ENCODE peak calls at places on chromosome 10, in ten cellular contexts. J, X, D, U, L, S, A, H, E and W are unnamed samples.

GRCh38 chr10:71621263-71621751 is 98.3 kb downstream of the C10orf105 start:
- DNase-seq in J (no peak), X (no peak), D (peak; percentile 52), U (no peak), L (peak; percentile 15), S (no peak), A (no peak), H (no peak), E (no peak), W (peak; percentile 69)

GRCh38 chr10:122421054-122421625 is 33.3 kb upstream of the ARMS2 start:
- DNase-seq in J (no peak), X (no peak), D (no peak), U (no peak), L (no peak), S (no peak), A (no peak), H (no peak), E (no peak), W (no peak)

GRCh38 chr10:21273400-21273968 is 252.0 kb downstream of the SKIDA1 start:
- DNase-seq in J (no peak), X (no peak), D (no peak), U (no peak), L (peak; percentile 26), S (no peak), A (no peak), H (no peak), E (no peak), W (no peak)

GRCh38 chr10:660413-660979 is 29.0 kb downstream of the DIP2C start:
- DNase-seq in J (no peak), X (no peak), D (no peak), U (no peak), L (no peak), S (peak; percentile 18), A (no peak), H (no peak), E (no peak), W (no peak)

GRCh38 chr10:84541289-84541637 is 212.9 kb downstream of the CCSER2 start:
- DNase-seq in J (no peak), X (no peak), D (no peak), U (no peak), L (peak; percentile 13), S (no peak), A (no peak), H (no peak), E (no peak), W (no peak)

GRCh38 chr10:71726673-71727428 is 7.3 kb upstream of the C10orf105 start:
- DNase-seq in J (no peak), X (peak; percentile 15), D (no peak), U (no peak), L (no peak), S (no peak), A (no peak), H (no peak), E (no peak), W (no peak)

GRCh38 chr10:47364911-47365310 is 16.7 kb downstream of the RBP3 start:
- DNase-seq in J (no peak), X (no peak), D (no peak), U (no peak), L (no peak), S (no peak), A (no peak), H (no peak), E (no peak), W (no peak)

GRCh38 chr10:98262571-98262970 is 5.4 kb downstream of the LOXL4 start:
- DNase-seq in J (peak; percentile 76), X (no peak), D (peak; percentile 77), U (peak; percentile 3), L (peak; percentile 62), S (no peak), A (peak; percentile 26), H (no peak), E (no peak), W (no peak)

GRCh38 chr10:133277993-133278576 is 1.4 kb upstream of the ADAM8 start:
- DNase-seq in J (no peak), X (no peak), D (no peak), U (no peak), L (no peak), S (no peak), A (no peak), H (no peak), E (no peak), W (no peak)

GRCh38 chr10:110527731-110528171 is 30.0 kb downstream of the DUSP5 start:
- DNase-seq in J (no peak), X (no peak), D (no peak), U (no peak), L (peak; percentile 41), S (no peak), A (no peak), H (no peak), E (no peak), W (peak; percentile 59)

GRCh38 chr10:707861-708260 is 18.4 kb upstream of the DIP2C start:
- DNase-seq in J (no peak), X (no peak), D (no peak), U (no peak), L (no peak), S (no peak), A (no peak), H (no peak), E (no peak), W (no peak)

GRCh38 chr10:102408728-102409603 is 9.6 kb downstream of the PSD start:
- DNase-seq in J (no peak), X (no peak), D (no peak), U (no peak), L (no peak), S (no peak), A (no peak), H (no peak), E (no peak), W (no peak)

GRCh38 chr10:76397210-76397881 is 965.9 kb downstream of the LRMDA start:
- DNase-seq in J (no peak), X (no peak), D (peak; percentile 29), U (no peak), L (peak; percentile 91), S (no peak), A (no peak), H (peak; percentile 31), E (no peak), W (no peak)

GRCh38 chr10:11330383-11331020 is 280.9 kb downstream of the USP6NL start:
- DNase-seq in J (no peak), X (no peak), D (no peak), U (no peak), L (peak; percentile 8), S (no peak), A (peak; percentile 51), H (no peak), E (no peak), W (no peak)

GRCh38 chr10:19417740-19418139 is 369.1 kb downstream of the MALRD1 start:
- DNase-seq in J (no peak), X (no peak), D (no peak), U (no peak), L (no peak), S (no peak), A (no peak), H (no peak), E (no peak), W (no peak)

GRCh38 chr10:132938472-132939329 is 3.7 kb downstream of the CFAP46 start:
- DNase-seq in J (no peak), X (no peak), D (no peak), U (no peak), L (no peak), S (no peak), A (no peak), H (no peak), E (no peak), W (no peak)

GRCh38 chr10:58457761-58458616 is 54.7 kb upstream of the BICC1 start:
- DNase-seq in J (no peak), X (no peak), D (peak; percentile 26), U (peak; percentile 57), L (peak; percentile 59), S (no peak), A (peak; percentile 65), H (peak; percentile 98), E (peak; percentile 93), W (peak; percentile 68)

GRCh38 chr10:80996615-80997193 is 459.0 kb downstream of the SH2D4B start:
- DNase-seq in J (no peak), X (no peak), D (no peak), U (no peak), L (no peak), S (no peak), A (no peak), H (no peak), E (no peak), W (peak; percentile 24)

GRCh38 chr10:108848016-108848415 is 1075.3 kb downstream of the XPNPEP1 start:
- DNase-seq in J (no peak), X (no peak), D (no peak), U (no peak), L (no peak), S (no peak), A (no peak), H (no peak), E (no peak), W (no peak)

GRCh38 chr10:121696854-121697253 is 98.6 kb upstream of the FGFR2 start:
- DNase-seq in J (no peak), X (no peak), D (no peak), U (no peak), L (peak; percentile 10), S (no peak), A (no peak), H (no peak), E (no peak), W (no peak)

GRCh38 chr10:130721971-130722370 is 585.8 kb downstream of the GLRX3 start:
- DNase-seq in J (no peak), X (no peak), D (no peak), U (no peak), L (no peak), S (no peak), A (no peak), H (no peak), E (no peak), W (no peak)

GRCh38 chr10:68088744-68089143 is 13.7 kb upstream of the HERC4 start:
- DNase-seq in J (no peak), X (no peak), D (no peak), U (no peak), L (peak; percentile 68), S (no peak), A (no peak), H (no peak), E (no peak), W (no peak)

GRCh38 chr10:88168171-88169036 is 305.0 kb downstream of the PTEN start:
- DNase-seq in J (no peak), X (no peak), D (no peak), U (no peak), L (peak; percentile 55), S (no peak), A (no peak), H (no peak), E (no peak), W (no peak)

GRCh38 chr10:131096031-131096430 is 215.5 kb downstream of the TCERG1L start:
- DNase-seq in J (no peak), X (no peak), D (no peak), U (no peak), L (no peak), S (no peak), A (no peak), H (no peak), E (no peak), W (no peak)

GRCh38 chr10:56346845-56347415 is 14.1 kb downstream of the ZWINT start:
- DNase-seq in J (no peak), X (no peak), D (no peak), U (peak; percentile 20), L (peak; percentile 72), S (no peak), A (no peak), H (no peak), E (no peak), W (no peak)

GRCh38 chr10:93926613-93927012 is 32.8 kb downstream of the SLC35G1 start:
- DNase-seq in J (no peak), X (no peak), D (no peak), U (no peak), L (peak; percentile 40), S (no peak), A (no peak), H (no peak), E (no peak), W (no peak)

GRCh38 chr10:6050801-6051445 is 11.2 kb downstream of the IL2RA start:
- DNase-seq in J (no peak), X (peak; percentile 91), D (peak; percentile 58), U (no peak), L (peak; percentile 70), S (no peak), A (peak; percentile 13), H (peak; percentile 3), E (no peak), W (peak; percentile 58)

GRCh38 chr10:70672993-70673928 is 955 bp downstream of the ADAMTS14 start:
- DNase-seq in J (peak; percentile 51), X (no peak), D (peak; percentile 61), U (no peak), L (peak; percentile 90), S (no peak), A (peak; percentile 26), H (peak; percentile 67), E (no peak), W (no peak)